ENCODE peak calls at places on chromosomes 16 and 17, in ten cellular contexts. L is activated T-helper 1 cell treated with anti-CD3 and anti-CD28 coated beads, Interleukin-12 subunit alpha, Interleukin-12 subunit beta, Interleukin-2, Interleukin-4 antibody, amounts not matched to agents 30 ng/mL and 10 ng/mL and 1 ng/mL, durations not matched to agents 14 hours and 24 hours and 36 hours; P is HEK293T; X is tibial nerve; E is HuH-7; Q is thoracic aorta; I is activated T-cell treated with anti-CD3 and anti-CD28 coated beads, Interleukin-2, amount 50 U/mL, for 4 hours; M is Peyer's patch; O is NCI-H2029 treated with DMSO at 0.1 percent for 48 hours; A is OCI-LY7. V is an unnamed sample.

GRCh38 chr17:231191-231965 is 49.9 kb upstream of the DOC2B start:
- DNase-seq in O (no peak), X (no peak), P (no peak), M (peak), L (no peak), A (peak), E (no peak), I (no peak), Q (no peak), V (no peak)

GRCh38 chr16:62638964-62639861 is 603.0 kb upstream of the CDH8 start:
- DNase-seq in Q (no peak), O (no peak), I (no peak), X (no peak), E (no peak), L (no peak), A (no peak), P (no peak), M (no peak), V (no peak)

GRCh38 chr16:55010492-55011260 is 80.0 kb downstream of the IRX5 start:
- DNase-seq in M (no peak), P (no peak), Q (no peak), X (no peak), O (no peak), E (no peak), A (no peak), L (no peak), I (no peak), V (no peak)

GRCh38 chr16:65410801-65411200 is 288.9 kb upstream of the CDH11 start:
- DNase-seq in Q (no peak), A (no peak), E (no peak), M (no peak), X (no peak), O (no peak), I (no peak), P (no peak), L (no peak), V (no peak)

GRCh38 chr17:82399601-82400101 is 18.5 kb upstream of the HEXD start:
- DNase-seq in Q (no peak), M (no peak), A (no peak), O (no peak), P (no peak), L (no peak), E (no peak), X (no peak), I (no peak), V (no peak)

GRCh38 chr17:7586673-7587419 is 3.0 kb downstream of the SOX15 start:
- DNase-seq in L (no peak), A (peak), X (no peak), Q (no peak), O (no peak), E (peak), P (peak), M (peak), I (no peak), V (no peak)

GRCh38 chr17:71987634-71988033 is 133.2 kb upstream of the SOX9 start:
- DNase-seq in P (no peak), O (no peak), A (peak), L (no peak), Q (no peak), I (no peak), X (no peak), M (no peak), E (no peak), V (no peak)

GRCh38 chr17:17053446-17054379 is 11.5 kb downstream of the MPRIP start:
- DNase-seq in A (no peak), I (no peak), P (no peak), M (peak), E (no peak), O (no peak), L (no peak), Q (no peak), X (no peak), V (no peak)

GRCh38 chr16:64250866-64251265 is 871.0 kb downstream of the CDH11 start:
- DNase-seq in I (no peak), A (no peak), X (no peak), M (no peak), E (no peak), Q (no peak), O (no peak), L (no peak), P (no peak), V (no peak)

GRCh38 chr16:17070882-17071592 is 399.7 kb downstream of the XYLT1 start:
- DNase-seq in I (peak), Q (no peak), L (peak), A (peak), X (peak), O (peak), E (peak), M (peak), P (no peak), V (no peak)

GRCh38 chr17:49361129-49361901 is 735 bp downstream of the ZNF652 start:
- DNase-seq in O (no peak), M (peak), Q (no peak), X (peak), A (peak), I (peak), P (no peak), L (peak), E (peak), V (peak)

GRCh38 chr17:70345061-70345460 is 175.7 kb downstream of the KCNJ2 start:
- DNase-seq in E (no peak), Q (no peak), X (no peak), P (no peak), L (no peak), M (no peak), O (no peak), I (no peak), A (no peak), V (no peak)

GRCh38 chr17:75152971-75153853 is 1.1 kb downstream of the JPT1 start:
- DNase-seq in A (peak), O (peak), Q (no peak), P (peak), L (peak), X (peak), I (no peak), M (peak), E (no peak), V (no peak)

GRCh38 chr17:47978324-47978723 is 7.4 kb downstream of the CDK5RAP3 start:
- DNase-seq in E (peak), Q (no peak), O (no peak), L (peak), I (peak), A (peak), M (peak), P (peak), X (peak), V (no peak)

GRCh38 chr17:1511756-1512321 is 4.6 kb downstream of the INPP5K start:
- DNase-seq in E (no peak), A (no peak), M (no peak), P (no peak), Q (no peak), O (no peak), I (no peak), X (no peak), L (no peak), V (no peak)

GRCh38 chr16:24318670-24319069 is 62.5 kb downstream of the CACNG3 start:
- DNase-seq in O (no peak), L (no peak), X (no peak), A (no peak), E (no peak), M (no peak), I (no peak), P (no peak), Q (no peak), V (no peak)

GRCh38 chr17:32878211-32878610 is 1.3 kb upstream of the MYO1D start:
- DNase-seq in I (no peak), M (peak), A (no peak), P (no peak), Q (peak), O (no peak), L (no peak), X (peak), E (no peak), V (no peak)

GRCh38 chr17:19523690-19524089 is 10.0 kb upstream of the SLC47A1 start:
- DNase-seq in A (no peak), O (no peak), L (no peak), I (no peak), X (no peak), E (no peak), Q (no peak), M (no peak), P (no peak), V (no peak)

GRCh38 chr16:20931066-20931465 is 30.5 kb downstream of the LYRM1 start:
- DNase-seq in P (no peak), Q (no peak), I (no peak), O (no peak), X (no peak), L (no peak), M (no peak), E (no peak), A (no peak), V (no peak)

GRCh38 chr17:8664426-8665105 is 34.0 kb upstream of the MYH10 start:
- DNase-seq in A (no peak), X (no peak), O (no peak), L (no peak), P (no peak), I (no peak), E (no peak), M (no peak), Q (no peak), V (no peak)

GRCh38 chr17:2929881-2930533 is 133.4 kb downstream of the OR1D5 start:
- DNase-seq in Q (no peak), M (peak), I (peak), X (no peak), E (peak), P (peak), L (no peak), O (no peak), A (peak), V (no peak)

GRCh38 chr16:20300312-20301097 is 26.8 kb downstream of the GP2 start:
- DNase-seq in E (peak), A (peak), X (no peak), M (peak), I (no peak), P (peak), L (peak), O (peak), Q (no peak), V (peak)

GRCh38 chr16:57610611-57611010 is 17.8 kb upstream of the ADGRG1 start:
- DNase-seq in E (no peak), O (no peak), M (peak), Q (no peak), P (no peak), X (no peak), A (no peak), L (no peak), I (no peak), V (no peak)

GRCh38 chr16:81652798-81653505 is 126.1 kb upstream of the PLCG2 start:
- DNase-seq in A (no peak), L (no peak), I (no peak), E (no peak), Q (no peak), O (peak), P (no peak), X (no peak), M (no peak), V (no peak)

GRCh38 chr17:39605492-39606433 is 2.0 kb downstream of the NEUROD2 start:
- DNase-seq in L (no peak), X (no peak), P (no peak), Q (no peak), I (no peak), O (no peak), E (no peak), A (no peak), M (no peak), V (no peak)

GRCh38 chr16:67538666-67539101 is 10.1 kb downstream of the RIPOR1 start:
- DNase-seq in O (no peak), M (no peak), A (no peak), E (peak), L (no peak), I (no peak), P (no peak), Q (no peak), X (no peak), V (no peak)

GRCh38 chr16:66695935-66696668 is 441 bp downstream of the CMTM4 start:
- DNase-seq in P (no peak), O (no peak), A (no peak), Q (no peak), L (peak), M (peak), I (peak), E (peak), X (no peak), V (peak)

GRCh38 chr16:68426355-68426652 is 22.0 kb downstream of the SMPD3 start:
- DNase-seq in L (no peak), I (no peak), P (no peak), O (no peak), E (no peak), A (no peak), Q (no peak), M (no peak), X (no peak), V (no peak)

GRCh38 chr17:32445075-32445427 is 741 bp downstream of the PSMD11 start:
- DNase-seq in O (no peak), A (no peak), Q (peak), I (peak), X (no peak), E (peak), M (peak), P (peak), L (peak), V (no peak)

GRCh38 chr16:69838417-69838990 is 76.4 kb downstream of the WWP2 start:
- DNase-seq in Q (no peak), E (no peak), I (no peak), P (no peak), M (no peak), L (no peak), X (no peak), A (no peak), O (no peak), V (no peak)

GRCh38 chr17:8609910-8610309 is 20.6 kb downstream of the MYH10 start:
- DNase-seq in A (no peak), L (no peak), P (no peak), Q (no peak), X (no peak), E (no peak), M (no peak), I (no peak), O (no peak), V (no peak)

V was measured in NCI-H187 treated with DMSO at 0.1 percent for 48 hours.